ENCODE peak calls at places on chromosomes 2 and 18, in nine cellular contexts. U is heart right ventricle; Z is foreskin fibroblast; P is adipocyte; D is colonic mucosa; F is adrenal gland; O is PC-3; Q is CD8-positive, alpha-beta memory T cell; J is lower leg skin. W is an unnamed sample.

GRCh38 chr2:236555486-236555885 is 14.1 kb upstream of the ACKR3 start:
- DNase-seq in F (no peak), J (peak), Z (no peak), D (no peak), U (no peak), Q (no peak), O (no peak), P (peak), W (no peak)

GRCh38 chr2:120737802-120738516 is 2.3 kb downstream of the GLI2 start:
- DNase-seq in U (no peak), Q (no peak), D (peak), P (no peak), O (peak), Z (no peak), F (no peak), J (peak), W (no peak)

GRCh38 chr2:9158786-9159779 is 47.5 kb upstream of the ASAP2 start:
- DNase-seq in P (peak), F (no peak), U (no peak), Q (no peak), J (no peak), O (no peak), Z (no peak), D (no peak), W (no peak)

GRCh38 chr2:449246-450067 is 161.6 kb upstream of the ALKAL2 start:
- DNase-seq in J (no peak), D (no peak), Z (no peak), O (peak), Q (no peak), U (no peak), F (no peak), P (no peak), W (no peak)

GRCh38 chr2:166464187-166464586 is 29.9 kb downstream of the SCN7A start:
- DNase-seq in P (peak), U (no peak), J (no peak), O (peak), D (no peak), Z (peak), F (no peak), Q (no peak), W (no peak)

GRCh38 chr2:22442051-22442450 is 942.9 kb upstream of the KLHL29 start:
- DNase-seq in O (no peak), F (no peak), U (no peak), P (no peak), D (no peak), Z (no peak), Q (no peak), J (no peak), W (no peak)

GRCh38 chr2:236512902-236513433 is 56.7 kb upstream of the ACKR3 start:
- DNase-seq in J (peak), Z (peak), O (peak), D (peak), U (peak), F (peak), Q (peak), P (peak), W (no peak)

GRCh38 chr2:204051999-204052558 is 115.5 kb downstream of the ICOS start:
- DNase-seq in Z (no peak), J (no peak), P (no peak), O (no peak), U (no peak), D (no peak), F (no peak), Q (no peak), W (no peak)

GRCh38 chr18:48860276-48861180 is 90.2 kb downstream of the SMAD7 start:
- DNase-seq in Z (no peak), U (no peak), P (no peak), J (no peak), Q (no peak), O (no peak), F (no peak), D (no peak), W (no peak)

GRCh38 chr2:69694894-69695849 is 46.8 kb upstream of the ANXA4 start:
- DNase-seq in P (peak), O (peak), U (no peak), Z (peak), Q (no peak), F (no peak), D (no peak), J (no peak), W (peak)

GRCh38 chr18:9961031-9961430 is 47.2 kb downstream of the VAPA start:
- DNase-seq in P (peak), Z (peak), D (no peak), U (no peak), F (no peak), J (no peak), O (no peak), Q (no peak), W (no peak)

GRCh38 chr18:525066-525797 is 24.7 kb upstream of the COLEC12 start:
- DNase-seq in U (no peak), O (peak), D (no peak), F (no peak), J (no peak), P (no peak), Z (peak), Q (no peak), W (peak)

GRCh38 chr2:45930396-45930792 is 278.9 kb downstream of the PRKCE start:
- DNase-seq in Z (peak), Q (no peak), D (no peak), P (no peak), J (peak), O (peak), U (no peak), F (no peak), W (no peak)

GRCh38 chr2:220894069-220894468 is 678.0 kb downstream of the EPHA4 start:
- DNase-seq in D (no peak), Z (peak), U (no peak), F (no peak), P (peak), O (peak), Q (no peak), J (no peak), W (no peak)

GRCh38 chr2:85887566-85888019 is 1.2 kb downstream of the ST3GAL5 start:
- DNase-seq in J (peak), U (peak), Q (peak), O (peak), D (peak), F (peak), Z (peak), P (peak), W (no peak)

GRCh38 chr2:168350380-168350779 is 103.0 kb upstream of the STK39 start:
- DNase-seq in O (no peak), U (no peak), Z (no peak), Q (no peak), D (peak), P (peak), J (no peak), F (no peak), W (no peak)

GRCh38 chr2:109694190-109694589 is 80.0 kb downstream of the SOWAHC start:
- DNase-seq in O (peak), Q (no peak), J (no peak), F (no peak), P (peak), U (no peak), D (no peak), Z (peak), W (no peak)

GRCh38 chr2:213723707-213724106 is 439.4 kb downstream of the SPAG16 start:
- DNase-seq in U (no peak), P (peak), J (no peak), Q (no peak), D (no peak), F (no peak), O (peak), Z (no peak), W (no peak)

GRCh38 chr2:240925576-240926515 is 19.7 kb downstream of the CROCC2 start:
- DNase-seq in D (peak), O (no peak), F (peak), J (peak), U (peak), Q (no peak), P (no peak), Z (no peak), W (no peak)

GRCh38 chr18:8769509-8769908 is 64.2 kb downstream of the MTCL1 start:
- DNase-seq in F (no peak), Z (no peak), J (no peak), D (no peak), Q (no peak), U (no peak), O (no peak), P (no peak), W (no peak)

GRCh38 chr2:120809151-120809550 is 73.5 kb downstream of the GLI2 start:
- DNase-seq in F (no peak), J (no peak), Q (no peak), Z (no peak), P (peak), O (peak), U (no peak), D (no peak), W (no peak)

GRCh38 chr2:166106431-166107015 is 21.3 kb downstream of the SCN1A start:
- DNase-seq in O (peak), Q (no peak), F (no peak), J (no peak), D (no peak), U (no peak), P (no peak), Z (no peak), W (no peak)

GRCh38 chr18:26863921-26864497 is 1.5 kb downstream of the AQP4 start:
- DNase-seq in Z (no peak), D (no peak), O (no peak), J (no peak), Q (no peak), P (no peak), U (no peak), F (no peak), W (no peak)
- H3K4me3 ChIP-seq in Z (no peak), D (no peak), O (no peak), J (no peak), Q (no peak), P (no peak), U (peak), F (no peak), W (no peak)

DNA sequence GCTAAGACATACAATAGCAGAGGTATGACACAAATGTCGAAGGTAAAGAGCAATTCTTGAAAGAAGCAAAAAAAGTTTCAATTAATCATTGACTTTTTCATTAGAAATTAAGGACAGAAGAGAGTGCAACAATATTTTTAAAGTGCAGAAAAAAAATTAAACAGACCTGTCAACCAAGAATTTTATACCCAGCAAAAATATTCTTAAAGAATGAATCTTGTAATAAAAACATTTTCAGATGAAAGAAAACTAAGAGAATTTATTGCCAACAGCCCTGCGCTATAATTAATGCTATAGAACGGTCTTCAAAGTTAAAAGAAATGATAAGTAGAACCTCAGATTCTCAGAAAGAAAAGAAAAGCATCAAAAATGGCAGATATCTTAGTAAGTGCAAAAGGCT is 79.0 kb downstream of the OLA1 start:
- DNase-seq in O (no peak), F (no peak), U (no peak), D (no peak), Q (no peak), J (no peak), Z (no peak), P (no peak), W (no peak)
- H3K4me3 ChIP-seq in O (no peak), F (no peak), U (no peak), D (no peak), Q (no peak), J (no peak), Z (no peak), P (no peak), W (no peak)

DNA sequence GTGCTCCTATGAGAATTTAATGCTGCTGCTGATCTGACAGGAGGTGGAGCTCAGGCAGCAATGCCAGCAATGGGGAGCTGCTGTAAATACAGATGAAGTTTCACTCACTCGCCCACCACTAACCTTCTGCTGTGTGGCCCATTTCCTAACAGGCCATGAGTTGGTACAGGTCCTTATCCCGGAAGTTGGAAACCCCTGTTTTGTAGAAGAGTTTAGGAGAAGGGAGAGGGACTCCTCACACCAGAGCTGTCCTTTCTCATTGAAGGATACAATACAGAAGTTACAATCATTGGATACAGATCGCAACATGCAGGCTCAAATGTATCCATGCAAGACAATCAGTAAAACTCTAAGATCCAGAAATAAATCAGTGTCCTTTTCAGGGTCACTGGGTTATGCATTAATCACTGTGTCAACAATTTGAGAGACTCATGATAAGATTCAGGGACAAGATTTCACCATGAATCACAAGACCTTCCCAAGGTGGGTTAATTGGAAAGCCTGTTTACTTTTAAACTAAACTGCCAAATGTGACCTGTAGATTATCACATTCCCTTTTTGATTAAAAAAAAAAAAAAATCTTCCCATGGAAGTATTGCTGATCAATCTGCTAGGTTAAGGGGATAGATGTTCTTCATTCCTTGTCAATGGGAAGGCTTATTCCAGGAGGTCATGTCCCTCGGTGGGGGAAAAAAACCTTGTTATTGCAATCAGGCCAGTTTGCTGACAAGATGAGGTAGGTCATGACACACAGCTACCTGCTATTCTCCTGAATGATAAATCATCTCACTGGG is 97.2 kb downstream of the SP100 start:
- DNase-seq in J (no peak), P (no peak), O (peak), Z (peak), U (no peak), D (no peak), Q (no peak), F (no peak), W (no peak)
- H3K4me3 ChIP-seq in J (no peak), P (no peak), O (no peak), Z (no peak), U (no peak), D (no peak), Q (no peak), F (no peak), W (no peak)

GRCh38 chr18:23664674-23665073 is 2.0 kb upstream of the ANKRD29 start:
- DNase-seq in Q (no peak), J (no peak), D (no peak), F (no peak), U (no peak), Z (no peak), P (no peak), O (no peak), W (no peak)

GRCh38 chr18:23658296-23658695 is 4.4 kb downstream of the ANKRD29 start:
- DNase-seq in J (no peak), F (no peak), O (peak), Z (no peak), D (no peak), Q (no peak), P (peak), U (no peak), W (no peak)

GRCh38 chr18:23667114-23667513 is 4.4 kb upstream of the ANKRD29 start:
- DNase-seq in Z (no peak), O (no peak), F (no peak), U (no peak), D (no peak), J (no peak), P (no peak), Q (no peak), W (no peak)

GRCh38 chr18:23661735-23662308 is 889 bp downstream of the ANKRD29 start:
- DNase-seq in F (no peak), P (no peak), D (no peak), O (no peak), J (no peak), Q (no peak), Z (no peak), U (no peak), W (no peak)

DNA sequence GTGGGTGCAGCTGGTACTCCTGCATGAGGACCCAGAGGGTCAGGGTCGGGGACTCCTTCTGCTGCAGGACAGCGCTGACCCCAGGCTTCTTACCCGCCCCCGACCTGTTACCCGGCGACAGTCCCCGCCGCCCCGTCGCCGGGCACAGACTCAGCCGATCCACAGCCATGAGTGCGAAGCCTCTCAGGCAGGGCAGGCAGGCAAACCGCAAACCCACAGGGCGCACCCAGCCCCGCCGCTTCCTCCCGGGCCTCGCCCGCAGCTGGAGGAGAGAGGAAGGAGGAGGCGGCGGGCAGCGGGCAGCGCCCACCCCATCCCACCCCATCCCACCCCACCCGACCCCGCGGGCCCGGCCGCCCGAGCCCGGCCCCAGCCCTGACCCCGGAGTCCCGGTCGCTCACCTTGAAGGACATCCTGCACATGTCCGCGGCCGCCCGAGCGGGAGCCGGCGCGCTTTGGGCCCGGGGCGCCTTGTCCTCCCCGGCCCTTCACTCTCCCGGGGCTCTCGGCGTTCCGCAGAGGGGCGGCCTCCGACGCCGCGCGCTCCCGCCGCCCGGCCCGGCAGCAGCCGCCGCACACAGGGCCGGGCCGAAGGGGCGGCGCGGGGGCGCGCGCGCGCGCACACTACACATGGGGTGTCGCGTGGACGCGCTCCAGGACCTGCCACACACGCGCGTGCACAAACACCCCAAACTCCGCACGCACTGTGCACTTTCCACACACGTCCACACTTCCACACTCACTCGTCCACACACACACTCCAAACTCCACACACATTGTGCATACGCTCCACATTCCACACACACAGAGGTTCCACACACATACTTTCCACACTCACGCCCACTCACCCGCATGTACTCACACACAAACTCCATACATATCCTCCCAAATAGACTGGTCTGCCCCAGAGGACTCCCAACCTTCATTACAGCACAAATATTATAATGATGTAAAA is at the start of gene ANKRD29:
- DNase-seq in U (peak), O (peak), F (peak), Q (peak), Z (peak), J (no peak), P (peak), D (peak), W (no peak)
- H3K4me3 ChIP-seq in U (peak), O (peak), F (peak), Q (peak), Z (peak), J (peak), P (peak), D (peak), W (peak)

GRCh38 chr2:172467382-172467781 is 40.0 kb downstream of the ITGA6 start:
- DNase-seq in F (no peak), O (no peak), J (no peak), D (no peak), Q (no peak), Z (no peak), P (no peak), U (no peak), W (no peak)

GRCh38 chr2:172462393-172463381 is 35.3 kb downstream of the ITGA6 start:
- DNase-seq in O (peak), Z (no peak), D (peak), J (no peak), Q (no peak), P (no peak), F (no peak), U (no peak), W (no peak)

GRCh38 chr2:172465417-172466334 is 38.3 kb downstream of the ITGA6 start:
- DNase-seq in Z (peak), D (peak), J (no peak), Q (peak), O (peak), F (peak), P (peak), U (peak), W (peak)

GRCh38 chr2:172461591-172462392 is 34.4 kb downstream of the ITGA6 start:
- DNase-seq in J (peak), O (peak), D (peak), Z (peak), Q (peak), F (peak), P (peak), U (peak), W (no peak)

GRCh38 chr2:172464340-172465129 is 37.1 kb downstream of the ITGA6 start:
- DNase-seq in D (peak), F (no peak), Z (no peak), U (no peak), Q (no peak), O (peak), P (no peak), J (no peak), W (no peak)
- H3K4me3 ChIP-seq in D (no peak), F (no peak), Z (no peak), U (no peak), Q (peak), O (peak), P (no peak), J (no peak), W (no peak)

GRCh38 chr18:61600422-61600821 is 267.2 kb downstream of the CDH20 start:
- DNase-seq in F (no peak), O (no peak), P (no peak), D (no peak), Q (no peak), J (no peak), U (no peak), Z (no peak), W (no peak)
- H3K4me3 ChIP-seq in F (no peak), O (no peak), P (no peak), D (no peak), Q (no peak), J (no peak), U (no peak), Z (no peak), W (no peak)

GRCh38 chr2:219060821-219061791 is at the start of gene IHH:
- DNase-seq in F (peak), D (peak), Z (no peak), U (no peak), Q (no peak), J (no peak), P (peak), O (peak), W (no peak)
- H3K4me3 ChIP-seq in F (peak), D (peak), Z (no peak), U (peak), Q (no peak), J (no peak), P (no peak), O (peak), W (no peak)

DNA sequence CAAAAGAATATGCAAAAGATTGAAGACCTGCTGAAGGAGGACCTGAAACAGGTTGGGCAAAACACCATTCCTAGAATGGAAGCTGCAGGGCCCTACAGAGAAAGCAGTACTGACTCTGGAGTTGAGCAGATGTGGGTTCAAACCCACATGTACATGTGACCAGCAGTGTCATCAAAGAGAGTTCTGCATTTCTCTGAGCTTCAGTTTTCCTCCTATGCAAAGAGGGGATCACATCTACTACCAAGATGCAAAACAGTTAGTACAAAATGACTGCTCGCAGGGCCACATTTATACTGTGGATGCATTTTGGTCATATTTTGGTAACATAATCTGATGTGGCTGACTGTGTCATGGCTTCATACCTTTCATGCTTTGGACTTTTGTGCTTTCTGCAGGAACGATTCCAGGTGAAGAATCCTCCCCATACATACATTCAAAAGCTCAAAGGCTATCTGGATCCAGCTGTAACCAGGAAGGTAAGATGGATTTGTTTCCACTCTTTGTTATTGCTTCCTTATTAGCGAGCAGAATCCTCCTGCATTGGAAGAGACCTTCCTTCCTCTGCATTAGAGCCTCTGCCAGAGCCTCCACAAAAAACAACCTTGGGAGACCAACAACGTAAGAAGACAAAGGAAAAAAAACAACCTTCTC is 174.8 kb downstream of the PRPF40A start:
- DNase-seq in P (no peak), J (no peak), U (no peak), D (peak), O (no peak), Q (no peak), F (no peak), Z (no peak), W (no peak)
- H3K4me3 ChIP-seq in P (no peak), J (no peak), U (no peak), D (no peak), O (peak), Q (no peak), F (no peak), Z (no peak), W (no peak)